ENCODE peak calls at places on chromosomes 3 and 15, in four cellular contexts. W is BE2C, V is IMR-90, Q is GM13976. H is an unnamed sample.

GRCh38 chr3:35633332-35634124 is 5.8 kb upstream of the ARPP21 start:
- DNase-seq in W (no peak), V (no peak), Q (no peak), H (no peak)

GRCh38 chr3:39166134-39166710 is 12.8 kb upstream of the CSRNP1 start:
- DNase-seq in V (peak), Q (no peak), W (no peak), H (no peak)

GRCh38 chr3:150145659-150146058 is 175.0 kb upstream of the PFN2 start:
- DNase-seq in V (peak), W (no peak), Q (no peak), H (no peak)

GRCh38 chr15:63348392-63348791 is 33.3 kb downstream of the CA12 start:
- DNase-seq in V (peak), W (no peak), Q (no peak), H (no peak)

GRCh38 chr15:100890059-100890720 is 10.6 kb downstream of the ALDH1A3 start:
- DNase-seq in V (no peak), W (no peak), Q (no peak), H (no peak)

GRCh38 chr3:8767667-8768363 is 1.6 kb downstream of the OXTR start:
- DNase-seq in V (no peak), Q (peak), W (no peak), H (peak)

GRCh38 chr3:196288141-196288460 is 575 bp upstream of the PCYT1A start:
- DNase-seq in V (peak), Q (no peak), W (no peak), H (no peak)

GRCh38 chr15:23570466-23570865 is 5.0 kb downstream of the MKRN3 start:
- DNase-seq in V (no peak), W (no peak), Q (no peak), H (peak)

GRCh38 chr15:63221346-63221745 is 31.9 kb downstream of the RAB8B start:
- DNase-seq in Q (no peak), W (no peak), V (peak), H (no peak)

GRCh38 chr3:131794766-131795381 is 239.9 kb downstream of the CPNE4 start:
- DNase-seq in Q (peak), V (peak), W (peak), H (peak)

GRCh38 chr15:101329867-101330380 is 34.9 kb upstream of the SNRPA1 start:
- DNase-seq in Q (no peak), V (no peak), W (no peak), H (no peak)

GRCh38 chr3:159139326-159139725 is 337.5 kb downstream of the MFSD1 start:
- DNase-seq in Q (no peak), W (no peak), V (no peak), H (no peak)

GRCh38 chr15:42392309-42393024 is 33.2 kb downstream of the CAPN3 start:
- DNase-seq in Q (no peak), W (no peak), V (no peak), H (no peak)

GRCh38 chr15:85154061-85154460 is 172.4 kb downstream of the PDE8A start:
- DNase-seq in W (no peak), Q (peak), V (no peak), H (no peak)

GRCh38 chr3:9080165-9080564 is 116.9 kb upstream of the RAD18 start:
- DNase-seq in W (no peak), V (peak), Q (no peak), H (no peak)

GRCh38 chr3:20160230-20160629 is 25.8 kb downstream of the SGO1 start:
- DNase-seq in V (no peak), Q (no peak), W (no peak), H (no peak)

GRCh38 chr3:20154078-20154477 is 31.9 kb downstream of the SGO1 start:
- DNase-seq in Q (no peak), V (no peak), W (no peak), H (no peak)

DNA sequence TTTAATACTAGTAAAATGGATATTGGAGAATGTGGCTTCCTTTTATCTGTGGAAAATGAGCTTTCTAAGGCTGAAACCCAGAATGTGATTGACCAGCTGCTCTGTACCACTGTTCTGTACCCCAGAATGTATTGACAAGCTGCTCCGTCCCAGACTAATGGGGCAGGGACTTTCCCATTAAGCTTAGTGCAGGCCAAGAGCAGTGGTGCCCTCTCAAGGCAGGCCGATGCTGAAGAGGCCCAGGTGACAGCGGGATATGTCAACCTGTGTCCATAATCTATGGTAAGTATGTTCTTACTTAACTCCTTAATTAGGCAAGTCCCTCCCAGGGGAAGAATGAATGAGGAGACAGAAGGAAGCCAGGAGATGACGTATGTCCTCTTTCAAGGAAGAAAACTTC is 31.1 kb downstream of the SGO1 start:
- DNase-seq in W (no peak), Q (no peak), V (no peak), H (no peak)
- TF ChIP-seq CTCF in W (no peak), Q (no peak), V (no peak), H (no peak)

DNA sequence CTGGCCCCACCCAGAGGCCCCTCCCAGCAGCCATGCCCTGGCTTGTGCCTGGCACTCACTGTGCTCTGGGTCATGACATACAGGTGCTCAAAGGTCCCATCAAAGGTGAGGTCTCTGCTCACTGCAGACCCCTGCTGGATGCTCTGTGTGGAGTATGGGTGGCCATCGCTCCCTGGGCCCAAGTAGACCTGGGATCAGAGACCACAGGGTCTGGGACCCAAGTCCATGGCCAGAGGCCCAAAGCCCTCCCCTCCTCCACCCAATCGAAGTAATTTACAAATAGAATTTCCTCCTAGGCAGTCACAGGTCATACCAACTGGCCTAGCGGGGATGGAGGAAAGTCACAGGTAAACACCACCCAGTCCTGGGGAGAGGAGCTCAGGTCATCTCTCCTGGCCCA is 7.6 kb downstream of the PLXNB1 start:
- DNase-seq in V (no peak), Q (no peak), W (no peak), H (no peak)
- TF ChIP-seq CTCF in V (no peak), Q (no peak), W (peak), H (no peak)

GRCh38 chr15:71802770-71803169 is 7.6 kb upstream of the NR2E3 start:
- DNase-seq in W (no peak), V (no peak), Q (peak), H (no peak)
- TF ChIP-seq CTCF in W (peak), V (peak), Q (peak), H (peak)

GRCh38 chr15:65026756-65027155 is 2.7 kb downstream of the MTFMT start:
- DNase-seq in W (no peak), V (no peak), Q (no peak), H (no peak)

GRCh38 chr15:65027593-65027992 is 1.8 kb downstream of the MTFMT start:
- DNase-seq in W (no peak), V (no peak), Q (no peak), H (no peak)

GRCh38 chr15:65029736-65030208 is 333 bp upstream of the MTFMT start:
- DNase-seq in Q (no peak), V (no peak), W (no peak), H (no peak)

GRCh38 chr15:65028338-65028737 is 1.1 kb downstream of the MTFMT start:
- DNase-seq in Q (no peak), W (no peak), V (no peak), H (no peak)

DNA sequence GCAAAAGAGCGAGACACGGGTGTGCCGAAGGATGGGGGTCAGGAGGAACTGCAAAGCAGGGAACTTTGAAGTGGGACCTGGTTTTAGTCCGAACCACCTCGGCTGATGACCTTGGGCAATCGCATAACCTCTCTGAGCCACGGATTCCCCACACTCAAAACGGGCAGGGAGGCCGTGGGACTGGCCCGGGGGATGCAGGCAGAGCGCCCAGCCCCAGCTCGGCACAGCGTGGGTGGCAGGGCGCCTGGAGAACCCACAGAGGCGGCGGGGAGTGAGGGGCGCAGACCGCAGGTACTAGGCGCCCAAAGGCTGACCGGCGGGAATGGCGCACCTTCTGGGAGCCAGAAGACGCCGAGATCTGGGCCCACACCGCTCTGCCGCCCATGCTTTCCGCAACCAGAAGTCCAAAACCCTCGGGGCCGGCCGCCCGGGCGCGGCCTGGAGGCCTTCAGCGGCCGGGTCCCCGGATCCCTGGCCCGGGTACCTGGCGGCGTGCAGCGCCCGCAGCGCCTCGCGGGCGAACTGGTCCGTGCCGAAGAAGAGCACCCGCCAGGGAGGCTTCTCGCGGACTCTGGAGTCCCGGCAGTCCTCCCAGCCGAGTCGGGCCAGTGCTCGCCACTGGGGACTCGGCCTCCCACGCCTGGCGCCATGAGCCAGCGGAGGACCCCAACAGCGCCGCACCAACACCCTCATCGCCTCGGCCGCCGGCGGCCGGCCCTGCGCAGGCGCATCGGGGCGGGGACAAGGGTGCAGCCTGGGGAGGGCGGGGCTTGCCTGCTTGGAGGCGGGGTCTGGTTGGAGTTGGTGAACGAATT is at the start of gene MTFMT:
- DNase-seq in V (peak), Q (peak), W (peak), H (peak)
- TF ChIP-seq CTCF in V (no peak), Q (no peak), W (peak), H (no peak)

GRCh38 chr15:76529911-76530310 is 193.3 kb downstream of the ISL2 start:
- DNase-seq in W (no peak), Q (no peak), V (peak), H (no peak)
- TF ChIP-seq CTCF in W (no peak), Q (no peak), V (no peak), H (no peak)

GRCh38 chr3:33915796-33916589 is 117.6 kb downstream of the PDCD6IP start:
- DNase-seq in Q (peak), V (peak), W (peak), H (no peak)
- TF ChIP-seq CTCF in Q (peak), V (peak), W (peak), H (no peak)

GRCh38 chr3:175127075-175127662 is 268.0 kb downstream of the NAALADL2 start:
- DNase-seq in Q (no peak), V (no peak), W (no peak), H (no peak)

GRCh38 chr3:175121225-175121624 is 262.1 kb downstream of the NAALADL2 start:
- DNase-seq in W (no peak), Q (no peak), V (no peak), H (no peak)
- TF ChIP-seq CTCF in W (peak), Q (no peak), V (peak), H (peak)

GRCh38 chr15:68770206-68770605 is 50.5 kb downstream of the ANP32A start:
- DNase-seq in Q (no peak), W (no peak), V (no peak), H (no peak)
- TF ChIP-seq CTCF in Q (no peak), W (no peak), V (no peak), H (no peak)

DNA sequence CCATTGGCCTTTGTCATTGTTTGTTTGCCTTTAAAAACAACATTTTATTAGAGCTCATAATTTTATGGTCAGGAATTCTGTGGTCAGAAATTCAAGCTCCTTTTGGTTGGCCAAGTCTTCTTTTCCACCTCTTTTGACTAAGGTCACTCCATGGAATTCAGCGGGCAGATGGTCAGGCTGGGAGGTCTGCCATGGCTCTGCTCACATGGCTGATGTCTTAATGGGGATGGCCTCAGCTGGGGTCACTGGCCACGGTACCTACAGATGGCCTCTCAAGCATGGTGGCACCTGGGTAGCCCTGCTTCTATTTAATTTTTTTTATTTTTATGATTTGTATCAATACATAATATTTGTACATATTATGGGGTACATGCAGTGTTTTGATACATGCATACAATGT is 360.8 kb upstream of the MCTP2 start:
- DNase-seq in W (no peak), Q (no peak), V (no peak), H (no peak)
- TF ChIP-seq CTCF in W (no peak), Q (no peak), V (no peak), H (no peak)